ENCODE peak calls at places on chromosomes 12 and 14, in eight cellular contexts. One of them, this sample, is unnamed.

GRCh38 chr12:105399428-105400081 is 69.1 kb downstream of the C12orf75 start:
- DNase-seq in HEK293T: no peak
- DNase-seq in activated T-cell treated with anti-CD3 and anti-CD28 coated beads, Interleukin-2, amount 50 U/mL, for 4 hours: no peak
- DNase-seq in thyroid gland: no peak
- DNase-seq in GM06990: no peak
- DNase-seq in NCI-H1092 treated with DMSO at 0.1 percent for 48 hours: no peak
- DNase-seq in progenitor cell of endocrine pancreas: no peak
- DNase-seq in NCI-H2081: no peak
- DNase-seq in this sample: no peak

GRCh38 chr12:19971396-19971802 is 396.9 kb upstream of the PDE3A start:
- DNase-seq in HEK293T: peak
- DNase-seq in activated T-cell treated with anti-CD3 and anti-CD28 coated beads, Interleukin-2, amount 50 U/mL, for 4 hours: no peak
- DNase-seq in thyroid gland: no peak
- DNase-seq in GM06990: no peak
- DNase-seq in NCI-H1092 treated with DMSO at 0.1 percent for 48 hours: no peak
- DNase-seq in progenitor cell of endocrine pancreas: peak
- DNase-seq in NCI-H2081: no peak
- DNase-seq in this sample: no peak

GRCh38 chr12:120515496-120515895 is 13.5 kb downstream of the COQ5 start:
- DNase-seq in HEK293T: no peak
- DNase-seq in activated T-cell treated with anti-CD3 and anti-CD28 coated beads, Interleukin-2, amount 50 U/mL, for 4 hours: no peak
- DNase-seq in thyroid gland: no peak
- DNase-seq in GM06990: no peak
- DNase-seq in NCI-H1092 treated with DMSO at 0.1 percent for 48 hours: no peak
- DNase-seq in progenitor cell of endocrine pancreas: no peak
- DNase-seq in NCI-H2081: no peak
- DNase-seq in this sample: no peak

GRCh38 chr12:107398101-107398500 is 287.5 kb upstream of the PWP1 start:
- DNase-seq in HEK293T: no peak
- DNase-seq in activated T-cell treated with anti-CD3 and anti-CD28 coated beads, Interleukin-2, amount 50 U/mL, for 4 hours: no peak
- DNase-seq in thyroid gland: no peak
- DNase-seq in GM06990: no peak
- DNase-seq in NCI-H1092 treated with DMSO at 0.1 percent for 48 hours: no peak
- DNase-seq in progenitor cell of endocrine pancreas: no peak
- DNase-seq in NCI-H2081: no peak
- DNase-seq in this sample: no peak

GRCh38 chr14:63857467-63858030 is 4.7 kb downstream of the SYNE2 start:
- DNase-seq in HEK293T: no peak
- DNase-seq in activated T-cell treated with anti-CD3 and anti-CD28 coated beads, Interleukin-2, amount 50 U/mL, for 4 hours: peak
- DNase-seq in thyroid gland: no peak
- DNase-seq in GM06990: no peak
- DNase-seq in NCI-H1092 treated with DMSO at 0.1 percent for 48 hours: no peak
- DNase-seq in progenitor cell of endocrine pancreas: no peak
- DNase-seq in NCI-H2081: no peak
- DNase-seq in this sample: no peak

GRCh38 chr12:25162866-25163265 is 32.1 kb downstream of the DNAI7 start:
- DNase-seq in HEK293T: no peak
- DNase-seq in activated T-cell treated with anti-CD3 and anti-CD28 coated beads, Interleukin-2, amount 50 U/mL, for 4 hours: no peak
- DNase-seq in thyroid gland: no peak
- DNase-seq in GM06990: no peak
- DNase-seq in NCI-H1092 treated with DMSO at 0.1 percent for 48 hours: no peak
- DNase-seq in progenitor cell of endocrine pancreas: no peak
- DNase-seq in NCI-H2081: no peak
- DNase-seq in this sample: no peak

GRCh38 chr12:58639323-58639934 is 280.9 kb downstream of the LRIG3 start:
- DNase-seq in HEK293T: no peak
- DNase-seq in activated T-cell treated with anti-CD3 and anti-CD28 coated beads, Interleukin-2, amount 50 U/mL, for 4 hours: no peak
- DNase-seq in thyroid gland: no peak
- DNase-seq in GM06990: no peak
- DNase-seq in NCI-H1092 treated with DMSO at 0.1 percent for 48 hours: peak
- DNase-seq in progenitor cell of endocrine pancreas: no peak
- DNase-seq in NCI-H2081: peak
- DNase-seq in this sample: no peak

GRCh38 chr12:26668847-26669246 is 164.1 kb downstream of the ITPR2 start:
- DNase-seq in HEK293T: no peak
- DNase-seq in activated T-cell treated with anti-CD3 and anti-CD28 coated beads, Interleukin-2, amount 50 U/mL, for 4 hours: no peak
- DNase-seq in thyroid gland: no peak
- DNase-seq in GM06990: no peak
- DNase-seq in NCI-H1092 treated with DMSO at 0.1 percent for 48 hours: no peak
- DNase-seq in progenitor cell of endocrine pancreas: no peak
- DNase-seq in NCI-H2081: no peak
- DNase-seq in this sample: no peak

GRCh38 chr12:93197067-93197593 is 180.6 kb upstream of the NUDT4 start:
- DNase-seq in HEK293T: no peak
- DNase-seq in activated T-cell treated with anti-CD3 and anti-CD28 coated beads, Interleukin-2, amount 50 U/mL, for 4 hours: no peak
- DNase-seq in thyroid gland: no peak
- DNase-seq in GM06990: no peak
- DNase-seq in NCI-H1092 treated with DMSO at 0.1 percent for 48 hours: no peak
- DNase-seq in progenitor cell of endocrine pancreas: no peak
- DNase-seq in NCI-H2081: no peak
- DNase-seq in this sample: no peak

GRCh38 chr12:30753761-30754382 is 879 bp downstream of the CAPRIN2 start:
- DNase-seq in HEK293T: no peak
- DNase-seq in activated T-cell treated with anti-CD3 and anti-CD28 coated beads, Interleukin-2, amount 50 U/mL, for 4 hours: no peak
- DNase-seq in thyroid gland: no peak
- DNase-seq in GM06990: no peak
- DNase-seq in NCI-H1092 treated with DMSO at 0.1 percent for 48 hours: no peak
- DNase-seq in progenitor cell of endocrine pancreas: no peak
- DNase-seq in NCI-H2081: no peak
- DNase-seq in this sample: peak

GRCh38 chr14:90803249-90803648 is 13.0 kb downstream of the TTC7B start:
- DNase-seq in HEK293T: no peak
- DNase-seq in activated T-cell treated with anti-CD3 and anti-CD28 coated beads, Interleukin-2, amount 50 U/mL, for 4 hours: no peak
- DNase-seq in thyroid gland: no peak
- DNase-seq in GM06990: no peak
- DNase-seq in NCI-H1092 treated with DMSO at 0.1 percent for 48 hours: no peak
- DNase-seq in progenitor cell of endocrine pancreas: no peak
- DNase-seq in NCI-H2081: no peak
- DNase-seq in this sample: no peak

GRCh38 chr14:61537567-61538463 is 157.5 kb upstream of the HIF1A start:
- DNase-seq in HEK293T: no peak
- DNase-seq in activated T-cell treated with anti-CD3 and anti-CD28 coated beads, Interleukin-2, amount 50 U/mL, for 4 hours: peak
- DNase-seq in thyroid gland: peak
- DNase-seq in GM06990: no peak
- DNase-seq in NCI-H1092 treated with DMSO at 0.1 percent for 48 hours: peak
- DNase-seq in progenitor cell of endocrine pancreas: no peak
- DNase-seq in NCI-H2081: peak
- DNase-seq in this sample: peak

GRCh38 chr14:51004801-51005526 is 60.7 kb upstream of the PYGL start:
- DNase-seq in HEK293T: no peak
- DNase-seq in activated T-cell treated with anti-CD3 and anti-CD28 coated beads, Interleukin-2, amount 50 U/mL, for 4 hours: no peak
- DNase-seq in thyroid gland: no peak
- DNase-seq in GM06990: no peak
- DNase-seq in NCI-H1092 treated with DMSO at 0.1 percent for 48 hours: peak
- DNase-seq in progenitor cell of endocrine pancreas: no peak
- DNase-seq in NCI-H2081: no peak
- DNase-seq in this sample: no peak

GRCh38 chr14:65336191-65336591 is 76.3 kb upstream of the FUT8 start:
- DNase-seq in HEK293T: no peak
- DNase-seq in activated T-cell treated with anti-CD3 and anti-CD28 coated beads, Interleukin-2, amount 50 U/mL, for 4 hours: peak
- DNase-seq in thyroid gland: no peak
- DNase-seq in GM06990: no peak
- DNase-seq in NCI-H1092 treated with DMSO at 0.1 percent for 48 hours: no peak
- DNase-seq in progenitor cell of endocrine pancreas: no peak
- DNase-seq in NCI-H2081: no peak
- DNase-seq in this sample: peak

GRCh38 chr12:20950248-20950647 is 139.7 kb downstream of the SLCO1B3 start:
- DNase-seq in HEK293T: peak
- DNase-seq in activated T-cell treated with anti-CD3 and anti-CD28 coated beads, Interleukin-2, amount 50 U/mL, for 4 hours: no peak
- DNase-seq in thyroid gland: no peak
- DNase-seq in GM06990: no peak
- DNase-seq in NCI-H1092 treated with DMSO at 0.1 percent for 48 hours: peak
- DNase-seq in progenitor cell of endocrine pancreas: no peak
- DNase-seq in NCI-H2081: peak
- DNase-seq in this sample: peak

GRCh38 chr12:43306066-43306465 is 245.9 kb downstream of the ADAMTS20 start:
- DNase-seq in HEK293T: no peak
- DNase-seq in activated T-cell treated with anti-CD3 and anti-CD28 coated beads, Interleukin-2, amount 50 U/mL, for 4 hours: no peak
- DNase-seq in thyroid gland: no peak
- DNase-seq in GM06990: no peak
- DNase-seq in NCI-H1092 treated with DMSO at 0.1 percent for 48 hours: no peak
- DNase-seq in progenitor cell of endocrine pancreas: no peak
- DNase-seq in NCI-H2081: no peak
- DNase-seq in this sample: no peak

GRCh38 chr12:45644521-45644920 is 85.0 kb upstream of the ARID2 start:
- DNase-seq in HEK293T: no peak
- DNase-seq in activated T-cell treated with anti-CD3 and anti-CD28 coated beads, Interleukin-2, amount 50 U/mL, for 4 hours: no peak
- DNase-seq in thyroid gland: no peak
- DNase-seq in GM06990: no peak
- DNase-seq in NCI-H1092 treated with DMSO at 0.1 percent for 48 hours: no peak
- DNase-seq in progenitor cell of endocrine pancreas: no peak
- DNase-seq in NCI-H2081: no peak
- DNase-seq in this sample: peak

GRCh38 chr12:339557-340195 is 49.4 kb downstream of the KDM5A start:
- DNase-seq in HEK293T: no peak
- DNase-seq in activated T-cell treated with anti-CD3 and anti-CD28 coated beads, Interleukin-2, amount 50 U/mL, for 4 hours: no peak
- DNase-seq in thyroid gland: no peak
- DNase-seq in GM06990: no peak
- DNase-seq in NCI-H1092 treated with DMSO at 0.1 percent for 48 hours: peak
- DNase-seq in progenitor cell of endocrine pancreas: no peak
- DNase-seq in NCI-H2081: no peak
- DNase-seq in this sample: no peak

GRCh38 chr12:47107926-47108325 is 28.2 kb upstream of the AMIGO2 start:
- DNase-seq in HEK293T: no peak
- DNase-seq in activated T-cell treated with anti-CD3 and anti-CD28 coated beads, Interleukin-2, amount 50 U/mL, for 4 hours: no peak
- DNase-seq in thyroid gland: no peak
- DNase-seq in GM06990: no peak
- DNase-seq in NCI-H1092 treated with DMSO at 0.1 percent for 48 hours: no peak
- DNase-seq in progenitor cell of endocrine pancreas: no peak
- DNase-seq in NCI-H2081: no peak
- DNase-seq in this sample: no peak

GRCh38 chr12:123398177-123398916 is 14.4 kb downstream of the KMT5A start:
- DNase-seq in HEK293T: no peak
- DNase-seq in activated T-cell treated with anti-CD3 and anti-CD28 coated beads, Interleukin-2, amount 50 U/mL, for 4 hours: no peak
- DNase-seq in thyroid gland: peak
- DNase-seq in GM06990: no peak
- DNase-seq in NCI-H1092 treated with DMSO at 0.1 percent for 48 hours: no peak
- DNase-seq in progenitor cell of endocrine pancreas: no peak
- DNase-seq in NCI-H2081: no peak
- DNase-seq in this sample: no peak

GRCh38 chr14:92456215-92457017 is 57.2 kb upstream of the RIN3 start:
- DNase-seq in HEK293T: peak
- DNase-seq in activated T-cell treated with anti-CD3 and anti-CD28 coated beads, Interleukin-2, amount 50 U/mL, for 4 hours: no peak
- DNase-seq in thyroid gland: peak
- DNase-seq in GM06990: no peak
- DNase-seq in NCI-H1092 treated with DMSO at 0.1 percent for 48 hours: peak
- DNase-seq in progenitor cell of endocrine pancreas: peak
- DNase-seq in NCI-H2081: peak
- DNase-seq in this sample: peak

GRCh38 chr12:119153477-119154434 is 25.0 kb upstream of the HSPB8 start:
- DNase-seq in HEK293T: peak
- DNase-seq in activated T-cell treated with anti-CD3 and anti-CD28 coated beads, Interleukin-2, amount 50 U/mL, for 4 hours: no peak
- DNase-seq in thyroid gland: peak
- DNase-seq in GM06990: no peak
- DNase-seq in NCI-H1092 treated with DMSO at 0.1 percent for 48 hours: no peak
- DNase-seq in progenitor cell of endocrine pancreas: peak
- DNase-seq in NCI-H2081: no peak
- DNase-seq in this sample: peak

GRCh38 chr12:79251356-79251755 is 386.8 kb downstream of the SYT1 start:
- DNase-seq in HEK293T: no peak
- DNase-seq in activated T-cell treated with anti-CD3 and anti-CD28 coated beads, Interleukin-2, amount 50 U/mL, for 4 hours: no peak
- DNase-seq in thyroid gland: no peak
- DNase-seq in GM06990: no peak
- DNase-seq in NCI-H1092 treated with DMSO at 0.1 percent for 48 hours: no peak
- DNase-seq in progenitor cell of endocrine pancreas: no peak
- DNase-seq in NCI-H2081: no peak
- DNase-seq in this sample: no peak

GRCh38 chr12:131912526-131913274 is 16.4 kb upstream of the PUS1 start:
- DNase-seq in HEK293T: no peak
- DNase-seq in activated T-cell treated with anti-CD3 and anti-CD28 coated beads, Interleukin-2, amount 50 U/mL, for 4 hours: no peak
- DNase-seq in thyroid gland: peak
- DNase-seq in GM06990: peak
- DNase-seq in NCI-H1092 treated with DMSO at 0.1 percent for 48 hours: no peak
- DNase-seq in progenitor cell of endocrine pancreas: no peak
- DNase-seq in NCI-H2081: peak
- DNase-seq in this sample: no peak

GRCh38 chr12:32737715-32738114 is 18.0 kb downstream of the YARS2 start:
- DNase-seq in HEK293T: no peak
- DNase-seq in activated T-cell treated with anti-CD3 and anti-CD28 coated beads, Interleukin-2, amount 50 U/mL, for 4 hours: no peak
- DNase-seq in thyroid gland: no peak
- DNase-seq in GM06990: no peak
- DNase-seq in NCI-H1092 treated with DMSO at 0.1 percent for 48 hours: no peak
- DNase-seq in progenitor cell of endocrine pancreas: no peak
- DNase-seq in NCI-H2081: no peak
- DNase-seq in this sample: no peak

GRCh38 chr12:53803194-53803593 is 51.4 kb upstream of the CISTR start:
- DNase-seq in HEK293T: no peak
- DNase-seq in activated T-cell treated with anti-CD3 and anti-CD28 coated beads, Interleukin-2, amount 50 U/mL, for 4 hours: no peak
- DNase-seq in thyroid gland: no peak
- DNase-seq in GM06990: no peak
- DNase-seq in NCI-H1092 treated with DMSO at 0.1 percent for 48 hours: no peak
- DNase-seq in progenitor cell of endocrine pancreas: no peak
- DNase-seq in NCI-H2081: no peak
- DNase-seq in this sample: no peak

GRCh38 chr14:64938972-64939816 is 3.4 kb downstream of the GPX2 start:
- DNase-seq in HEK293T: no peak
- DNase-seq in activated T-cell treated with anti-CD3 and anti-CD28 coated beads, Interleukin-2, amount 50 U/mL, for 4 hours: no peak
- DNase-seq in thyroid gland: no peak
- DNase-seq in GM06990: no peak
- DNase-seq in NCI-H1092 treated with DMSO at 0.1 percent for 48 hours: no peak
- DNase-seq in progenitor cell of endocrine pancreas: no peak
- DNase-seq in NCI-H2081: peak
- DNase-seq in this sample: no peak

GRCh38 chr12:14416658-14417057 is 51.2 kb downstream of the ATF7IP start:
- DNase-seq in HEK293T: peak
- DNase-seq in activated T-cell treated with anti-CD3 and anti-CD28 coated beads, Interleukin-2, amount 50 U/mL, for 4 hours: peak
- DNase-seq in thyroid gland: no peak
- DNase-seq in GM06990: no peak
- DNase-seq in NCI-H1092 treated with DMSO at 0.1 percent for 48 hours: no peak
- DNase-seq in progenitor cell of endocrine pancreas: no peak
- DNase-seq in NCI-H2081: peak
- DNase-seq in this sample: peak

GRCh38 chr12:76268267-76268666 is 79.9 kb downstream of the BBS10 start:
- DNase-seq in HEK293T: no peak
- DNase-seq in activated T-cell treated with anti-CD3 and anti-CD28 coated beads, Interleukin-2, amount 50 U/mL, for 4 hours: no peak
- DNase-seq in thyroid gland: no peak
- DNase-seq in GM06990: no peak
- DNase-seq in NCI-H1092 treated with DMSO at 0.1 percent for 48 hours: no peak
- DNase-seq in progenitor cell of endocrine pancreas: no peak
- DNase-seq in NCI-H2081: no peak
- DNase-seq in this sample: no peak

This sample was measured in GM12865.